ENCODE peak calls at places on chromosomes 6 and 20, in six cellular contexts. F is neuronal stem cell, K is IMR-90, Y is mesenchymal stem cell, U is mesendoderm, D is H1. T is an unnamed sample.

GRCh38 chr6:46501136-46502089 is 10.2 kb upstream of the RCAN2 start:
- DNase-seq in Y (no peak), U (peak), K (no peak), D (no peak), F (no peak), T (no peak)

GRCh38 chr6:140353536-140353935 is 979.1 kb upstream of the CITED2 start:
- DNase-seq in K (no peak), Y (no peak), U (no peak), D (no peak), F (no peak), T (no peak)

GRCh38 chr20:16368645-16369292 is 204.5 kb downstream of the KIF16B start:
- DNase-seq in D (no peak), U (peak), Y (peak), K (peak), F (no peak), T (no peak)

GRCh38 chr20:49583669-49584417 is 15.9 kb upstream of the PTGIS start:
- DNase-seq in K (peak), D (no peak), U (no peak), F (no peak), Y (peak), T (no peak)

GRCh38 chr20:59783020-59784010 is 150.1 kb downstream of the SYCP2 start:
- DNase-seq in F (peak), Y (no peak), U (peak), D (peak), K (peak), T (peak)

GRCh38 chr20:62511915-62512610 is 36.3 kb upstream of the GATA5 start:
- DNase-seq in D (no peak), U (no peak), K (no peak), F (no peak), Y (no peak), T (no peak)

GRCh38 chr20:33444797-33445560 is 1.4 kb upstream of the SNTA1 start:
- DNase-seq in U (peak), D (no peak), F (no peak), Y (no peak), K (no peak), T (peak)

GRCh38 chr6:31465185-31465536 is 32.8 kb upstream of the MICB start:
- DNase-seq in D (no peak), K (no peak), U (no peak), Y (no peak), F (no peak), T (no peak)

GRCh38 chr20:40551125-40551530 is 137.9 kb downstream of the MAFB start:
- DNase-seq in U (no peak), Y (no peak), D (no peak), K (no peak), F (no peak), T (no peak)

GRCh38 chr20:12623870-12624269 is 384.9 kb upstream of the SPTLC3 start:
- DNase-seq in Y (peak), F (no peak), U (no peak), K (no peak), D (no peak), T (no peak)

GRCh38 chr6:10510592-10511367 is 10.4 kb upstream of the GCNT2 start:
- DNase-seq in Y (peak), K (peak), D (peak), F (peak), U (peak), T (peak)

GRCh38 chr6:15086273-15087158 is 159.4 kb upstream of the JARID2 start:
- DNase-seq in K (no peak), U (no peak), D (no peak), Y (no peak), F (no peak), T (no peak)

GRCh38 chr6:6751615-6752014 is 163.1 kb downstream of the LY86 start:
- DNase-seq in U (no peak), Y (no peak), D (no peak), K (no peak), F (no peak), T (no peak)

GRCh38 chr6:154847318-154847717 is 114.1 kb downstream of the SCAF8 start:
- DNase-seq in U (no peak), D (no peak), F (no peak), K (no peak), Y (no peak), T (no peak)

GRCh38 chr6:68572975-68573374 is 62.1 kb upstream of the ADGRB3 start:
- DNase-seq in D (no peak), Y (no peak), U (no peak), K (no peak), F (no peak), T (no peak)

GRCh38 chr20:62325172-62325905 is 22.5 kb downstream of the ADRM1 start:
- DNase-seq in U (no peak), K (no peak), Y (no peak), D (no peak), F (no peak), T (no peak)

GRCh38 chr6:164099535-164099982 is 685.0 kb downstream of the QKI start:
- DNase-seq in F (no peak), Y (no peak), D (no peak), K (no peak), U (no peak), T (no peak)

GRCh38 chr6:26175428-26176181 is 88.4 kb downstream of the HFE start:
- DNase-seq in K (peak), D (peak), U (peak), Y (peak), F (peak), T (no peak)

GRCh38 chr6:105591053-105591452 is 188.2 kb upstream of the PREP start:
- DNase-seq in F (no peak), Y (peak), U (peak), D (no peak), K (peak), T (no peak)

GRCh38 chr20:38355161-38356012 is 9.1 kb downstream of the LBP start:
- DNase-seq in U (no peak), K (no peak), Y (no peak), D (no peak), F (no peak), T (peak)

GRCh38 chr6:159565181-159565580 is 127.9 kb downstream of the SOD2 start:
- DNase-seq in F (no peak), K (no peak), D (no peak), U (no peak), Y (no peak), T (no peak)

GRCh38 chr6:163588211-163588919 is 173.8 kb downstream of the QKI start:
- DNase-seq in K (peak), U (no peak), Y (peak), D (no peak), F (no peak), T (no peak)

GRCh38 chr20:62067547-62068260 is 2.0 kb upstream of the TAF4 start:
- DNase-seq in U (no peak), Y (no peak), F (no peak), K (no peak), D (no peak), T (no peak)

GRCh38 chr6:149470948-149471347 is 13.9 kb downstream of the ZC3H12D start:
- DNase-seq in Y (no peak), K (no peak), D (no peak), U (no peak), F (no peak), T (no peak)

GRCh38 chr20:54062812-54063280 is 7.5 kb downstream of the BCAS1 start:
- DNase-seq in K (peak), F (peak), D (no peak), U (peak), Y (peak), T (no peak)

GRCh38 chr6:56417823-56418222 is 170.4 kb upstream of the COL21A1 start:
- DNase-seq in D (no peak), F (no peak), K (no peak), Y (no peak), U (no peak), T (no peak)

GRCh38 chr6:157221049-157221816 is 102.1 kb downstream of the TMEM242 start:
- DNase-seq in D (peak), K (peak), F (peak), Y (peak), U (peak), T (peak)

GRCh38 chr6:5120011-5120410 is 34.9 kb downstream of the PPP1R3G start:
- DNase-seq in U (no peak), K (no peak), D (no peak), Y (no peak), F (no peak), T (no peak)

GRCh38 chr6:164379786-164380185 is 929.6 kb downstream of the C6orf118 start:
- DNase-seq in Y (no peak), D (no peak), K (no peak), F (no peak), U (no peak), T (no peak)

GRCh38 chr6:156378853-156379252 is 398.3 kb upstream of the ARID1B start:
- DNase-seq in D (no peak), F (no peak), Y (no peak), K (no peak), U (peak), T (no peak)

GRCh38 chr6:96837138-96837971 is at the start of gene GPR63:
- DNase-seq in Y (peak), U (peak), D (peak), K (peak), F (peak), T (peak)

GRCh38 chr6:21594427-21595264 is 1.1 kb downstream of the SOX4 start:
- DNase-seq in D (no peak), F (no peak), Y (peak), K (peak), U (peak), T (no peak)

GRCh38 chr6:56637640-56638039 is 5.0 kb downstream of the DST start:
- DNase-seq in F (peak), K (peak), D (no peak), Y (peak), U (peak), T (no peak)

GRCh38 chr20:14878676-14879019 is 541.2 kb upstream of the FLRT3 start:
- DNase-seq in K (no peak), F (no peak), U (peak), D (no peak), Y (no peak), T (no peak)
- H2BK15ac ChIP-seq in K (no peak), F (no peak), U (no peak), D (no peak), Y (no peak), T (no peak)

GRCh38 chr20:63707558-63708300 is at the start of the genes ARFRP1 and ZGPAT:
- DNase-seq in Y (peak), K (peak), F (peak), D (peak), U (peak), T (peak)
- H2BK15ac ChIP-seq in Y (peak), K (no peak), F (peak), D (no peak), U (no peak), T (no peak)

GRCh38 chr6:130098317-130098716 is 79.9 kb downstream of the L3MBTL3 start:
- DNase-seq in Y (no peak), U (no peak), K (no peak), F (no peak), D (no peak), T (no peak)

GRCh38 chr6:130093546-130093945 is 75.2 kb downstream of the L3MBTL3 start:
- DNase-seq in U (no peak), Y (no peak), D (no peak), K (no peak), F (no peak), T (no peak)

GRCh38 chr6:130099119-130099518 is 80.7 kb downstream of the L3MBTL3 start:
- DNase-seq in U (no peak), Y (no peak), F (no peak), K (no peak), D (no peak), T (no peak)
- H2BK15ac ChIP-seq in U (no peak), Y (no peak), F (no peak), K (no peak), D (no peak), T (no peak)

GRCh38 chr6:3194535-3195376 is 32.7 kb downstream of the TUBB2B start:
- DNase-seq in F (peak), Y (peak), U (peak), D (peak), K (peak), T (peak)
- H2BK15ac ChIP-seq in F (no peak), Y (no peak), U (peak), D (peak), K (no peak), T (no peak)

GRCh38 chr6:125834347-125834746 is 43.6 kb downstream of the NCOA7 start:
- DNase-seq in K (no peak), Y (no peak), U (peak), F (no peak), D (no peak), T (no peak)
- H2BK15ac ChIP-seq in K (no peak), Y (no peak), U (no peak), F (no peak), D (no peak), T (no peak)

GRCh38 chr6:12354499-12354898 is 64.3 kb downstream of the EDN1 start:
- DNase-seq in Y (peak), D (no peak), K (peak), F (no peak), U (peak), T (peak)

GRCh38 chr6:12351672-12352071 is 61.5 kb downstream of the EDN1 start:
- DNase-seq in K (no peak), U (peak), D (no peak), F (no peak), Y (no peak), T (peak)

GRCh38 chr6:12355354-12355753 is 65.2 kb downstream of the EDN1 start:
- DNase-seq in U (no peak), Y (no peak), K (no peak), D (no peak), F (no peak), T (no peak)

GRCh38 chr6:12356431-12356830 is 66.3 kb downstream of the EDN1 start:
- DNase-seq in K (no peak), Y (no peak), D (no peak), U (no peak), F (no peak), T (no peak)

DNA sequence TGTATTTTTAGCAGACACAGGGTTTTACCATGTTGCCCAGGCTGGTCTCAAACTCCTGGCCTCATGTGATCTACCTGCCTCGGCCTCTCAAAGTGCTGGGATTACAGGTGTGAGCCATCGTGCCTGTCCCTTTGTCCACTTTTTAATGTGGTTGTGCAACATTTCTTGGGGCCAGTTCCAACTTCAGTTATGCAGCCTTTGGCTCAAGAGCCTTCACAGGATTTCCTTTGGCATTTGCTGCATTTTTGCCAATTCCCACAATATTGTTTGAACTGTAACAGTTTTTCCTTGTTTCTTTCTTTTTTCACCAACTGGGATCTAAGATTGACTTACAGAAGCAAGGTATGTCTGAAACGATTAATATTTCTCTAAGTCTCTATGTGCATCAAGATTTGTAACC is 63.6 kb downstream of the EDN1 start:
- DNase-seq in F (no peak), Y (no peak), U (no peak), D (no peak), K (no peak), T (no peak)
- H2BK15ac ChIP-seq in F (no peak), Y (no peak), U (no peak), D (no peak), K (no peak), T (no peak)

DNA sequence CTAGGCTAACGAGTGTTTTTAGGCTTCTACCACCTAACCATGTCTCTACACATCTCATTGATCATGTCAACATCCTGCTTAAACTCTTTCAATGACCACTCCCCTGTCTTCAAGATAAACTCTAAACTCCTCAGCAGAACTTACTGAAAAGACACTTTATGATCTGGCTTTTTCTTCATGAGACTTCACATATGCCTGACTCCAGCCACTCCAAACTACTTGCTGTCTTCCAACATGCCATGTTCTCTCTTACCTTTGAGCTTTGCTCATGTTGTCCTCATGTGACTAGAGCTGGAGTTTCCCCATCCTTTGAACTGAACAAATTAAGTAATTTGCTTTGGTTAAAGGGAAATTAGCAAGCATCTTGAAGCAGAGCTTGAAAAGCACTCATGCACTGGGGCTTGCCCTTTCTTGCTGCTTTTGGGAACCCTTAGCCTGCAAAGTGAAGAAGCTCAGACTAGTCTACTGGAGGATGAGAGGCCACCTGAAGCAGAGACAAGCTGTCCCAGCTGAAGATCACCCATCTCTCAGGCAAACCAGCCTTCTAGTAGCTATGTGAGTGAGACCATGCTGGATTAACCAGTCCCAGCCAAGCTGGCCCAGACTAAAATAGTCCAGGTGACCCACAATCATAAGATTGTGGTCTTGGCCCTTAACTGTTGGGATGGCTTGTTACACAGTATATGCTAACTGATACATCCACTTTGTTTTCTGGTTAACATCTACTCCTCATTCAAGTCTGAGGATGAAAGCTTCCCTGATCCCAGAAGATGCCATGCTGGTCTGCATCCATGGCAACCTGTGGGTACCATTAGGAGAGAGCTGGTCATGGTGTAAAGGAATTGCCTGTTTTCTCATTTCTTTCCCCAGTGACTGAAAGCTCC is 235.8 kb downstream of the GMPR start:
- DNase-seq in D (no peak), F (no peak), Y (no peak), U (no peak), K (no peak), T (no peak)
- H2BK15ac ChIP-seq in D (no peak), F (no peak), Y (no peak), U (no peak), K (peak), T (no peak)

GRCh38 chr20:23046431-23046830 is 3.0 kb downstream of the THBD start:
- DNase-seq in K (no peak), D (no peak), F (no peak), Y (no peak), U (no peak), T (no peak)

GRCh38 chr20:23048283-23049200 is 930 bp downstream of the THBD start:
- DNase-seq in K (peak), Y (peak), U (peak), D (peak), F (peak), T (peak)

GRCh38 chr20:23049201-23049932 is at the start of gene THBD:
- DNase-seq in D (peak), F (peak), Y (peak), U (peak), K (peak), T (peak)

GRCh38 chr20:23047001-23047737 is 2.3 kb downstream of the THBD start:
- DNase-seq in D (no peak), U (no peak), F (no peak), K (no peak), Y (no peak), T (no peak)

GRCh38 chr20:23047738-23048214 is 1.7 kb downstream of the THBD start:
- DNase-seq in D (no peak), Y (no peak), F (no peak), U (peak), K (no peak), T (peak)
- H2BK15ac ChIP-seq in D (peak), Y (no peak), F (no peak), U (no peak), K (no peak), T (no peak)

GRCh38 chr20:48262396-48262795 is 477.1 kb upstream of the SULF2 start:
- DNase-seq in F (no peak), K (no peak), Y (no peak), D (no peak), U (no peak), T (no peak)

GRCh38 chr20:48262955-48263354 is 477.7 kb upstream of the SULF2 start:
- DNase-seq in D (no peak), F (no peak), K (no peak), U (no peak), Y (no peak), T (no peak)

GRCh38 chr20:48266571-48266970 is 481.3 kb upstream of the SULF2 start:
- DNase-seq in D (no peak), U (peak), K (no peak), Y (no peak), F (no peak), T (no peak)

GRCh38 chr20:48267825-48268615 is 482.7 kb upstream of the SULF2 start:
- DNase-seq in F (no peak), D (no peak), K (no peak), U (no peak), Y (no peak), T (no peak)

DNA sequence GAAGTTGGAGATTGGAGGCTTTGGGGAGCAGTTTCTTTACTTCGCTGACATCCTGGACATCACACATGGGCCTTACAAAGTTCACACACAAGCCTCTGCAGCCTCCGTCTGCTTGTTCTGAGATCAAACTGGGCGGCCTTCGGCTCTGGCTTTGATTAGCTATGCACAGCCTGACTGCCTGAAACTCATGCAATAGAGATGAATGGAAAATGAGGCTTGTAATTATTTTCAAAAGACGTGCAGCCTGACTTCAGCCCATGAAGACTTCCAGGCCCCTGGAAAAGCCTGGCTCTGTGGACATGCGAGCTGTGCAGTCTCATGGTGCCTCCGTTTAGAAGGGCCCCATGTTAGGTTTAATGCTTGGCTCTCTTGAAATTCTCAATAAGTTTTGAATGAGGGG is 480.5 kb upstream of the SULF2 start:
- DNase-seq in U (no peak), D (no peak), Y (no peak), K (no peak), F (no peak), T (no peak)
- H2BK15ac ChIP-seq in U (no peak), D (no peak), Y (no peak), K (no peak), F (no peak), T (no peak)

T was measured in H9.